ENCODE peak calls at places on chromosomes 13 and 19, in four cellular contexts. Y is cardiac muscle cell, V is brain microvascular endothelial cell, H is aorta. S is an unnamed sample.

GRCh38 chr13:39405596-39405995 is 197.4 kb downstream of the LHFPL6 start:
- DNase-seq in Y (no peak), V (no peak), H (no peak), S (no peak)

GRCh38 chr19:7701654-7702457 is at the start of gene FCER2:
- DNase-seq in Y (no peak), V (no peak), H (no peak), S (no peak)

GRCh38 chr19:33580645-33581037 is 41.1 kb upstream of the CHST8 start:
- DNase-seq in Y (no peak), V (no peak), H (no peak), S (no peak)

GRCh38 chr13:85261757-85262346 is 537.4 kb downstream of the SLITRK6 start:
- DNase-seq in Y (peak; percentile 28), V (no peak), H (no peak), S (no peak)

GRCh38 chr13:80337011-80337688 is 3.8 kb downstream of the SPRY2 start:
- DNase-seq in Y (no peak), V (no peak), H (no peak), S (no peak)

GRCh38 chr13:72458701-72459100 is 268.7 kb downstream of the MZT1 start:
- DNase-seq in Y (peak; percentile 11), V (peak; percentile 30), H (no peak), S (no peak)

GRCh38 chr13:102402292-102402691 is 444 bp upstream of the FGF14 start:
- DNase-seq in Y (peak; percentile 23), V (no peak), H (no peak), S (no peak)

GRCh38 chr13:43397110-43397509 is 373.7 kb downstream of the DNAJC15 start:
- DNase-seq in Y (no peak), V (peak; percentile 33), H (no peak), S (no peak)

GRCh38 chr19:21604351-21604926 is 99.0 kb downstream of the ZNF429 start:
- DNase-seq in Y (peak; percentile 26), V (no peak), H (no peak), S (no peak)

GRCh38 chr19:28130066-28130511 is 1082.9 kb downstream of the UQCRFS1 start:
- DNase-seq in Y (peak; percentile 75), V (no peak), H (no peak), S (no peak)

GRCh38 chr13:49098771-49099512 is 121.2 kb upstream of the MLNR start:
- DNase-seq in Y (no peak), V (no peak), H (no peak), S (no peak)

GRCh38 chr13:39864221-39864620 is 208.8 kb downstream of the COG6 start:
- DNase-seq in Y (no peak), V (no peak), H (no peak), S (no peak)

GRCh38 chr19:17968376-17968775 is 1.5 kb downstream of the KCNN1 start:
- DNase-seq in Y (no peak), V (no peak), H (no peak), S (no peak)

GRCh38 chr19:28961772-28962500 is 251.0 kb downstream of the UQCRFS1 start:
- DNase-seq in Y (no peak), V (peak; percentile 28), H (no peak), S (peak; percentile 63)

GRCh38 chr19:19485161-19485997 is 30.0 kb downstream of the TSSK6 start:
- DNase-seq in Y (no peak), V (peak; percentile 11), H (no peak), S (no peak)

GRCh38 chr13:90015565-90016507 is 1331.7 kb upstream of the MIR17HG start:
- DNase-seq in Y (no peak), V (no peak), H (no peak), S (no peak)

GRCh38 chr13:72221276-72221962 is 354.4 kb upstream of the DACH1 start:
- DNase-seq in Y (peak; percentile 22), V (no peak), H (no peak), S (no peak)

GRCh38 chr13:46165485-46166220 is 16.3 kb downstream of the LCP1 start:
- DNase-seq in Y (no peak), V (peak; percentile 48), H (no peak), S (no peak)

GRCh38 chr19:19672816-19673215 is 4.2 kb downstream of the ZNF101 start:
- DNase-seq in Y (no peak), V (no peak), H (no peak), S (no peak)

GRCh38 chr13:113903912-113904311 is 40.0 kb upstream of the GAS6 start:
- DNase-seq in Y (no peak), V (no peak), H (no peak), S (no peak)

GRCh38 chr13:109155301-109155761 is 525.9 kb downstream of the MYO16 start:
- DNase-seq in Y (no peak), V (peak; percentile 89), H (no peak), S (no peak)

GRCh38 chr13:64643066-64643465 is 2587.1 kb downstream of the PCDH9 start:
- DNase-seq in Y (no peak), V (no peak), H (no peak), S (no peak)

GRCh38 chr19:28670894-28671293 is 542.1 kb downstream of the UQCRFS1 start:
- DNase-seq in Y (no peak), V (no peak), H (no peak), S (no peak)

GRCh38 chr13:28179974-28180373 is 41.6 kb downstream of the PAN3 start:
- DNase-seq in Y (no peak), V (no peak), H (no peak), S (no peak)

GRCh38 chr19:52995711-52996110 is 18.0 kb upstream of the ERVV-1 start:
- DNase-seq in Y (no peak), V (no peak), H (no peak), S (no peak)

GRCh38 chr19:52991021-52991420 is 22.7 kb upstream of the ERVV-1 start:
- DNase-seq in Y (no peak), V (peak; percentile 20), H (no peak), S (no peak)

GRCh38 chr13:113864303-113864890 is 521 bp upstream of the GAS6 start:
- DNase-seq in Y (no peak), V (no peak), H (no peak), S (no peak)

GRCh38 chr13:100240109-100240779 is 151.4 kb downstream of the PCCA start:
- DNase-seq in Y (no peak), V (no peak), H (no peak), S (no peak)

GRCh38 chr13:41941174-41941573 is 19.7 kb downstream of the VWA8 start:
- DNase-seq in Y (peak; percentile 32), V (peak; percentile 53), H (no peak), S (no peak)

GRCh38 chr19:5321851-5322681 is 18.5 kb downstream of the PTPRS start:
- DNase-seq in Y (peak; percentile 50), V (no peak), H (no peak), S (no peak)

GRCh38 chr19:18531485-18531884 is 9.6 kb upstream of the ELL start:
- DNase-seq in Y (no peak), V (no peak), H (no peak), S (no peak)

GRCh38 chr13:80131204-80131603 is 209.7 kb downstream of the SPRY2 start:
- DNase-seq in Y (peak; percentile 86), V (peak; percentile 75), H (peak; percentile 86), S (no peak)

GRCh38 chr13:97506511-97506910 is 72.5 kb downstream of the RAP2A start:
- DNase-seq in Y (no peak), V (peak; percentile 41), H (no peak), S (no peak)

GRCh38 chr13:99087130-99087953 is 109.5 kb upstream of the DOCK9 start:
- DNase-seq in Y (peak; percentile 94), V (peak; percentile 73), H (peak; percentile 93), S (peak; percentile 25)
- H3K27me3 ChIP-seq in Y (peaks cover 20% of the 10 kb centered on the region), V (no peaks in the 10 kb centered on the region), H (no peaks in the 10 kb centered on the region), S (peaks cover 3% of the 10 kb centered on the region)

DNA sequence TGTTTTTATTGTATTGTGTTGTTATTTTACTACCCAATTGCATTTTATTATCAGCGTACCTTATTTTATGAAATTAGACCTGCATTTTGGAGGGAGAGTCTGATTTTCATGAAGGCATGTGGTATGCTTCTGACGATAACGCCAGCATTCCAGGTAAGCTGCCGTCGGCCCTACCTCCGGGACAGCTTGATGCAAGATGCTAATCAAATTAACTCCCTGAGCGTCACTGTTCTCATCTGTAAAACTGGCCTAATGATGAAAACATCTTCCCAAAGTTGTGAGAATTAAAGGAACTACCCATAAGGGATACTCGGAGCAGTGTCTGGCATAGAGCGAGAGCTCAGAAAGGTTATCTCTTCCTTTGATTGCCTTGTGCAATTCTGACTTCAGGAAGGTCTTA is 12.9 kb upstream of the LAIR2 start:
- DNase-seq in Y (no peak), V (no peak), H (no peak), S (no peak)
- H3K27me3 ChIP-seq in Y (no peaks in the 10 kb centered on the region), V (no peaks in the 10 kb centered on the region), H (no peaks in the 10 kb centered on the region), S (no peaks in the 10 kb centered on the region)

GRCh38 chr19:1785310-1785709 is 26.8 kb downstream of the ATP8B3 start:
- DNase-seq in Y (no peak), V (no peak), H (no peak), S (no peak)
- H3K27me3 ChIP-seq in Y (peaks cover 37% of the 10 kb centered on the region), V (peaks cover 7% of the 10 kb centered on the region), H (peaks cover 3% of the 10 kb centered on the region), S (peaks cover 5% of the 10 kb centered on the region)

GRCh38 chr19:50739132-50739746 is 16.1 kb downstream of the CLEC11A start:
- DNase-seq in Y (no peak), V (no peak), H (no peak), S (no peak)
- H3K27me3 ChIP-seq in Y (no peaks in the 10 kb centered on the region), V (no peaks in the 10 kb centered on the region), H (no peaks in the 10 kb centered on the region), S (peaks cover 2% of the 10 kb centered on the region)

GRCh38 chr19:10421981-10422461 is 1.7 kb downstream of the PDE4A start:
- DNase-seq in Y (no peak), V (no peak), H (no peak), S (no peak)
- H3K27me3 ChIP-seq in Y (peaks cover 99% of the 10 kb centered on the region), V (no peaks in the 10 kb centered on the region), H (no peaks in the 10 kb centered on the region), S (peaks cover 31% of the 10 kb centered on the region)

GRCh38 chr13:52794589-52794988 is 53.9 kb downstream of the PCDH8 start:
- DNase-seq in Y (no peak), V (no peak), H (no peak), S (no peak)
- H3K27me3 ChIP-seq in Y (no peaks in the 10 kb centered on the region), V (no peaks in the 10 kb centered on the region), H (no peaks in the 10 kb centered on the region), S (no peaks in the 10 kb centered on the region)

GRCh38 chr19:38563475-38563874 is 54.3 kb downstream of the MAP4K1 start:
- DNase-seq in Y (no peak), V (no peak), H (no peak), S (no peak)

GRCh38 chr19:38562096-38562495 is 55.7 kb downstream of the MAP4K1 start:
- DNase-seq in Y (no peak), V (no peak), H (no peak), S (no peak)

GRCh38 chr19:38561053-38561606 is 56.6 kb downstream of the MAP4K1 start:
- DNase-seq in Y (no peak), V (no peak), H (no peak), S (no peak)

GRCh38 chr19:38559428-38560401 is 58.0 kb downstream of the MAP4K1 start:
- DNase-seq in Y (no peak), V (no peak), H (no peak), S (no peak)

DNA sequence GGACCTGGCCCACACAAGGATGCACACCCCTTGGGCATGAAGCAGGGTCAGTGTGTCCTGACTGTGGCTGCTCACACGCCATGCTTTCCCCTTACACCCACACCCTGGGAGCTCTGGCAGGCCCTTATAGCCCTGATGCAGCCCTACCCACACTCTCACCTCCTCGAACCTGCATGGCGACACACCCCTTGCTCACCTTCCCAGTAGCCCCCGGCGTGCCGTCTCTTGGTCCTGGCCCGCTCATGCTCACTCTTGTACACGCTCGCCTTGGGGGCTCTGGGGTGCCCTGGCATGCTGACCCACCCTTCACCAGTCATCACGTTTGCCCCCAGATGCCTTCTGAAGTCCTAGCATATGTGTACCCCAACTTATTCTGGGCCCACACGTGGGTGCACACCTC is 56.1 kb downstream of the MAP4K1 start:
- DNase-seq in Y (no peak), V (no peak), H (no peak), S (no peak)
- H3K27me3 ChIP-seq in Y (no peaks in the 10 kb centered on the region), V (peaks cover 10% of the 10 kb centered on the region), H (no peaks in the 10 kb centered on the region), S (peaks cover 10% of the 10 kb centered on the region)

S was measured in BJ.